ENCODE peak calls at places on chromosomes 11 and 22, in six cellular contexts. L, Y, H, G, Z and X are unnamed samples.

GRCh38 chr11:109845437-109845836 is 247.8 kb upstream of the ZC3H12C start:
- DNase-seq in L (no peak), Y (peak), H (no peak), G (no peak), Z (no peak), X (no peak)

GRCh38 chr11:126132319-126132718 is 69.7 kb upstream of the CDON start:
- DNase-seq in L (no peak), Y (no peak), H (peak), G (peak), Z (peak), X (no peak)

GRCh38 chr11:9716275-9717039 is 52.6 kb downstream of the SWAP70 start:
- DNase-seq in L (peak), Y (peak), H (peak), G (peak), Z (no peak), X (peak)

GRCh38 chr11:58530236-58530635 is 22.3 kb upstream of the OR5B21 start:
- DNase-seq in L (no peak), Y (no peak), H (no peak), G (no peak), Z (no peak), X (no peak)

GRCh38 chr22:39496131-39496838 is 5.8 kb upstream of the MIEF1 start:
- DNase-seq in L (peak), Y (no peak), H (peak), G (peak), Z (no peak), X (no peak)

GRCh38 chr11:111540114-111540920 is at the start of gene LAYN:
- DNase-seq in L (no peak), Y (no peak), H (no peak), G (peak), Z (no peak), X (peak)

GRCh38 chr11:33377852-33378385 is 120.7 kb downstream of the HIPK3 start:
- DNase-seq in L (no peak), Y (no peak), H (no peak), G (peak), Z (no peak), X (no peak)

GRCh38 chr11:109405671-109406070 is 16.3 kb upstream of the C11orf87 start:
- DNase-seq in L (no peak), Y (no peak), H (no peak), G (no peak), Z (no peak), X (no peak)

GRCh38 chr11:116925050-116925449 is 87.6 kb upstream of the APOA1 start:
- DNase-seq in L (peak), Y (no peak), H (no peak), G (no peak), Z (no peak), X (no peak)

GRCh38 chr22:19146215-19146968 is 1.9 kb upstream of the ESS2 start:
- DNase-seq in L (no peak), Y (no peak), H (no peak), G (no peak), Z (no peak), X (no peak)

GRCh38 chr11:57434640-57435546 is 8.0 kb upstream of the SLC43A3 start:
- DNase-seq in L (no peak), Y (peak), H (peak), G (peak), Z (peak), X (no peak)

GRCh38 chr11:3104961-3105790 is 48.0 kb upstream of the CARS1 start:
- DNase-seq in L (no peak), Y (no peak), H (no peak), G (no peak), Z (no peak), X (peak)

GRCh38 chr22:20393705-20394476 is at the start of gene ZNF74:
- DNase-seq in L (peak), Y (peak), H (peak), G (peak), Z (peak), X (peak)
- TF ChIP-seq CTCF in L (no peak), Y (no peak), H (no peak), G (no peak), Z (no peak), X (no peak)

GRCh38 chr11:60740573-60740972 is 16.1 kb downstream of the MS4A18 start:
- DNase-seq in L (no peak), Y (no peak), H (no peak), G (no peak), Z (no peak), X (no peak)

GRCh38 chr11:60747359-60747873 is 9.3 kb upstream of the MS4A15 start:
- DNase-seq in L (no peak), Y (no peak), H (no peak), G (no peak), Z (no peak), X (no peak)

GRCh38 chr11:60744114-60744513 is 12.6 kb upstream of the MS4A15 start:
- DNase-seq in L (no peak), Y (no peak), H (no peak), G (no peak), Z (no peak), X (no peak)

GRCh38 chr11:60739114-60739513 is 14.6 kb downstream of the MS4A18 start:
- DNase-seq in L (no peak), Y (no peak), H (no peak), G (no peak), Z (no peak), X (no peak)

DNA sequence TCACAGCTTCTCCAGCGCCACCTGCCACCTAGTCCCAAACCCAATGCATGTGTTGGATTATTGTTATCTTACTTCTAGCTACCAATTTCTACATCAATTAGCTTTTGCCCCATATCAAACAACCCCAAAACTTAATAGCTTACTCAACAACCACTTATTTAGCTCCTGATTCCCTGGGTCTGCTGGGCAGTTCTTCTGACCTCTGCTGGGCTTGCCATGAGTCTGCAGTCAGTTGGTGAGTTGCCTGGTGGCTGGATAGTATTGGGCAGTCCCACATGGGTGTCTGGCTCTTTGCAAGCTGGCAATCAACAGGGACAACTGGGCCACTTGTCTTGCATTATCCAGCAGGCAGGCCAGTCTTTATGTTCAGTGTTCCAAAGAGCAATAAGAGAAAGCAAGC is 13.6 kb upstream of the MS4A15 start:
- DNase-seq in L (no peak), Y (no peak), H (no peak), G (no peak), Z (no peak), X (no peak)
- TF ChIP-seq CTCF in L (no peak), Y (no peak), H (no peak), G (no peak), Z (no peak), X (no peak)

GRCh38 chr11:17890333-17890732 is 122.5 kb downstream of the SERGEF start:
- DNase-seq in L (no peak), Y (no peak), H (no peak), G (peak), Z (no peak), X (no peak)
- TF ChIP-seq CTCF in L (no peak), Y (peak), H (no peak), G (peak), Z (no peak), X (no peak)

DNA sequence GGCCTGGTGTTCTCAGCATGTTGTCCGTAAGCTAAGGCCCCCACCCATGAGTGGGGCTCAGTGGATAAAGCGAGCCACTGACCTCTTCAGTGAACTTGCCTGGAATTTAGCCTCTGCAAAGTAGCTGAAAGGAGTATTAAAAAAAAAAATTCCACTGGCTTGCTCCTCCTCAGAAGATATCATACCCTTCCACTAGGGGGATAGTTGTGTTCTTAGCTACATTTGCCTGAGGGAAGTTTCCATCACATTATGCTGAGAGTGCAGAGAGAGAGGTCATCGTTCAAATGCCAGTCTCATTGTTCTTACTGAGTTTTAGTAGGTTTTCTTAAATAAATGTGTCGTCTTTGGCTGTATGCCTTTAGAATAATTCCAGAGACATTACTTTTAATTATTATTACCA is 879.7 kb downstream of the JRKL start:
- DNase-seq in L (peak), Y (no peak), H (peak), G (peak), Z (peak), X (no peak)
- TF ChIP-seq CTCF in L (peak), Y (no peak), H (no peak), G (peak), Z (no peak), X (no peak)

GRCh38 chr11:35856259-35856658 is 87.6 kb upstream of the LDLRAD3 start:
- DNase-seq in L (no peak), Y (no peak), H (no peak), G (no peak), Z (no peak), X (no peak)

GRCh38 chr11:35855685-35856084 is 88.2 kb upstream of the LDLRAD3 start:
- DNase-seq in L (no peak), Y (no peak), H (no peak), G (no peak), Z (no peak), X (no peak)

GRCh38 chr11:35851342-35851741 is 92.5 kb upstream of the LDLRAD3 start:
- DNase-seq in L (no peak), Y (no peak), H (no peak), G (no peak), Z (no peak), X (no peak)

GRCh38 chr11:35852056-35852455 is 91.8 kb upstream of the LDLRAD3 start:
- DNase-seq in L (no peak), Y (no peak), H (no peak), G (peak), Z (no peak), X (no peak)

GRCh38 chr11:35853871-35854270 is 90.0 kb upstream of the LDLRAD3 start:
- DNase-seq in L (no peak), Y (no peak), H (no peak), G (no peak), Z (no peak), X (no peak)
- TF ChIP-seq CTCF in L (no peak), Y (no peak), H (no peak), G (no peak), Z (no peak), X (no peak)

GRCh38 chr11:94857337-94857736 is 89.2 kb downstream of the AMOTL1 start:
- DNase-seq in L (no peak), Y (no peak), H (no peak), G (no peak), Z (no peak), X (no peak)

GRCh38 chr11:94854770-94855633 is 86.8 kb downstream of the AMOTL1 start:
- DNase-seq in L (no peak), Y (no peak), H (no peak), G (no peak), Z (no peak), X (no peak)

GRCh38 chr11:94853836-94854235 is 85.7 kb downstream of the AMOTL1 start:
- DNase-seq in L (no peak), Y (no peak), H (no peak), G (no peak), Z (no peak), X (no peak)

GRCh38 chr11:94858012-94858705 is 90.0 kb downstream of the AMOTL1 start:
- DNase-seq in L (no peak), Y (no peak), H (no peak), G (no peak), Z (no peak), X (no peak)

DNA sequence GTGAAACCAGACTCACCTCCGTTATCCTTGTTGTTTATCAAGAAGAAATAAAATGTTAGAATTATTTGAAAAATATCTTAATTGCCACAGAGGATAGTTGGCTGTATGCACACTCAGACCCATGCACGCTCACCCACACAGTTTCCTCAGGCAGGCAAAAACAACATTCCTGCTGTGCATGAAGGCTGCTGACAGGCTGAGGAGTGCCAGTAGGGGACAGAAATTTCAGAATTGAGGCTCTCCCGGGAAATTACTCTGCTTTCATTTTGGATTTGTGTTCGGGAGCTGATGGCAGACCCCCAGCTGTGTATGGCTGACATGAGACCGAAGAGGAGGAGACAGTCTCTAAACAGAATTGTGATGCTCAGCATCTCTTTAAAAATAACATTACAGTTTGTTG is 87.5 kb downstream of the AMOTL1 start:
- DNase-seq in L (no peak), Y (no peak), H (no peak), G (no peak), Z (no peak), X (no peak)
- TF ChIP-seq CTCF in L (no peak), Y (no peak), H (no peak), G (no peak), Z (no peak), X (no peak)

DNA sequence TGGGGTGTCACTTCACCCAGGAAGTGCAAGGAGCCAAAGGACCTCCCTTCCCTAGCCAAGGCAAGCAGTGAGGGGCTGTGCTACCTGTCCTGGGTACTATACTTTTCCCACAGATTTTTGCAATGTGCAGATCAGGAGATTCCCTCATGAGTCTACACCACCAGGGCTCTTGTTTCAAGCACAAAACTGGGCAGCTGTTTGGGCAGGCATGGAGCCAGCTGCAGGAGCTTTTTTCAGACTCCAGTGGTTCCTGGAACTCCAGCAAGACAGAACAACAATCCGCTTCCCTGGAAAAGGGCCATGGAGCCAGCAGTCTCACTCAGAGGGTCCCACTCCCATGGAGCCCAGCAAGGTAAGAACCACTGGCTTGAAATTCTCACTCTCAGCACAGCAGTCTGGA is 1649.6 kb downstream of the LRRC4C start:
- DNase-seq in L (no peak), Y (no peak), H (no peak), G (no peak), Z (no peak), X (no peak)
- TF ChIP-seq CTCF in L (no peak), Y (no peak), H (no peak), G (no peak), Z (no peak), X (no peak)

DNA sequence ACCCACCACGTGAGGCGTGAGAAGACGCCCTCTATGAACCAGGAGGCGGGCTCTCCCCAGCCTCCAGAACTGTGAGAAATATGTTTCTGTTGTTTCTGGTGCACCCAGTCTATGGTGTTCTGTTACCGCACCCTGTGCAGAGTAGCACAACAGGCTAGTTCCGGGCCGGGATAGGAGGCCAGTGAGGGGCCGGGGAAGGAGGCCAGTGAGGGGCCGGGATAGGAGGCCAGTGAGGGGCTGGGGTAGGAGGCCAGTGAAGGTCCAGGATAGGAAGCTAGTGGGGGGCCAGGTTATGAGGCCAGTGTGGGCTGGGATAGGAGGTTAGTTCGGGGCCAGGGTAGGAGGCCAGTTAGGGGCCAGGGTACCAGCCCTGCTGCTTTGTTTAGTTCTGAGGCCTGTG is 204.6 kb downstream of the BARX2 start:
- DNase-seq in L (no peak), Y (no peak), H (no peak), G (no peak), Z (no peak), X (peak)
- TF ChIP-seq CTCF in L (no peak), Y (no peak), H (no peak), G (no peak), Z (no peak), X (no peak)